ENCODE peak calls at places on chromosome 4, in eight cellular contexts. L is lung, C is esophagus squamous epithelium, Q is cardiac muscle cell, V is GM23248, N is mammary epithelial cell, W is OCI-LY7, S is spleen. F is an unnamed sample. For H3K4me1, the result is how much of the 10 kb centered on the place peaks cover.

GRCh38 chr4:15147709-15148651 is 145.7 kb downstream of the CPEB2 start:
- DNase-seq in V (peak), W (no peak), N (no peak), C (no peak), S (no peak), Q (peak), L (no peak), F (no peak)

GRCh38 chr4:137370206-137370633 is 162.1 kb downstream of the PCDH18 start:
- DNase-seq in Q (no peak), S (no peak), V (peak), W (no peak), N (peak), C (no peak), L (no peak), F (no peak)

GRCh38 chr4:169251291-169252235 is 19.2 kb downstream of the SH3RF1 start:
- DNase-seq in L (no peak), V (no peak), S (no peak), W (no peak), C (no peak), N (peak), Q (no peak), F (no peak)

GRCh38 chr4:18621186-18621585 is 599.6 kb upstream of the LCORL start:
- DNase-seq in C (no peak), S (no peak), L (no peak), Q (no peak), V (no peak), W (no peak), N (no peak), F (no peak)

GRCh38 chr4:73832651-73833237 is 3.7 kb upstream of the CXCL6 start:
- DNase-seq in S (no peak), W (no peak), N (peak), L (no peak), V (peak), Q (no peak), C (no peak), F (no peak)

GRCh38 chr4:5812506-5813229 is 80.2 kb downstream of the CRMP1 start:
- DNase-seq in Q (peak), L (no peak), S (peak), W (peak), N (peak), C (no peak), V (peak), F (peak)

GRCh38 chr4:151012376-151012775 is 2.7 kb downstream of the LRBA start:
- DNase-seq in Q (no peak), S (no peak), L (no peak), C (no peak), V (no peak), N (no peak), W (no peak), F (no peak)

GRCh38 chr4:174211611-174212044 is 71.8 kb downstream of the FBXO8 start:
- DNase-seq in Q (no peak), C (no peak), L (no peak), V (no peak), W (no peak), N (no peak), S (no peak), F (no peak)

GRCh38 chr4:118981839-118982381 is 93.3 kb downstream of the SYNPO2 start:
- DNase-seq in L (peak), C (no peak), V (peak), W (peak), Q (peak), S (no peak), N (peak), F (peak)

GRCh38 chr4:138216272-138216867 is 25.8 kb downstream of the SLC7A11 start:
- DNase-seq in V (no peak), L (no peak), C (no peak), W (no peak), N (no peak), Q (no peak), S (no peak), F (no peak)

GRCh38 chr4:186845137-186845842 is 121.6 kb upstream of the FAT1 start:
- DNase-seq in L (no peak), C (no peak), N (peak), V (peak), Q (no peak), W (no peak), S (no peak), F (no peak)

GRCh38 chr4:83251074-83251835 is 33.3 kb downstream of the COQ2 start:
- DNase-seq in W (no peak), V (no peak), C (no peak), L (no peak), N (no peak), Q (no peak), S (no peak), F (no peak)

GRCh38 chr4:186058253-186058979 is 10.5 kb upstream of the TLR3 start:
- DNase-seq in N (no peak), V (no peak), C (no peak), L (no peak), W (no peak), S (peak), Q (no peak), F (no peak)

GRCh38 chr4:120218981-120219380 is 152.3 kb upstream of the MAD2L1 start:
- DNase-seq in C (no peak), N (no peak), Q (no peak), S (no peak), W (no peak), L (no peak), V (peak), F (no peak)

GRCh38 chr4:114077610-114078009 is 98.2 kb upstream of the ARSJ start:
- DNase-seq in Q (no peak), S (no peak), V (peak), W (no peak), C (no peak), L (no peak), N (peak), F (no peak)

GRCh38 chr4:76504613-76505465 is 69.8 kb downstream of the SHROOM3 start:
- DNase-seq in L (no peak), Q (peak), C (no peak), S (no peak), W (peak), V (peak), N (peak), F (no peak)

GRCh38 chr4:90254357-90254756 is 127.2 kb downstream of the CCSER1 start:
- DNase-seq in W (no peak), S (no peak), N (no peak), L (no peak), V (no peak), C (no peak), Q (no peak), F (no peak)

GRCh38 chr4:68960294-68961163 is 8.9 kb upstream of the UGT2A3 start:
- DNase-seq in V (no peak), N (no peak), S (no peak), L (no peak), Q (no peak), C (no peak), W (no peak), F (no peak)

GRCh38 chr4:107258359-107258758 is 222.2 kb upstream of the DKK2 start:
- DNase-seq in Q (no peak), S (no peak), W (no peak), N (peak), V (peak), L (no peak), C (no peak), F (no peak)

GRCh38 chr4:122758033-122758432 is 25.5 kb downstream of the BBS12 start:
- DNase-seq in W (peak), C (no peak), S (no peak), Q (peak), L (no peak), N (no peak), V (peak), F (no peak)

GRCh38 chr4:93878566-93878965 is 50.0 kb downstream of the ATOH1 start:
- DNase-seq in Q (peak), N (no peak), V (no peak), C (no peak), S (no peak), W (no peak), L (no peak), F (no peak)

GRCh38 chr4:88725143-88725542 is 27.5 kb upstream of the NAP1L5 start:
- DNase-seq in W (no peak), C (no peak), V (no peak), Q (no peak), S (no peak), L (no peak), N (no peak), F (no peak)

GRCh38 chr4:116223059-116223732 is 862.2 kb downstream of the TRAM1L1 start:
- DNase-seq in N (no peak), L (no peak), C (no peak), W (no peak), S (no peak), Q (no peak), V (no peak), F (no peak)

GRCh38 chr4:180664766-180665368 is 1578.3 kb upstream of the TENM3 start:
- DNase-seq in Q (peak), S (no peak), C (no peak), W (peak), V (peak), L (peak), N (peak), F (peak)

GRCh38 chr4:2535386-2536192 is 858 bp upstream of the FAM193A start:
- DNase-seq in W (peak), Q (peak), S (peak), L (peak), N (no peak), V (peak), C (no peak), F (peak)

GRCh38 chr4:7507381-7507780 is 72.7 kb upstream of the PSAPL1 start:
- DNase-seq in N (no peak), Q (no peak), L (no peak), W (no peak), V (no peak), S (no peak), C (no peak), F (no peak)

GRCh38 chr4:52103314-52103713 is 52.2 kb downstream of the SPATA18 start:
- DNase-seq in L (no peak), N (peak), C (no peak), V (peak), Q (peak), W (no peak), S (no peak), F (no peak)

GRCh38 chr4:62431513-62431912 is 1231.4 kb downstream of the ADGRL3 start:
- DNase-seq in L (no peak), V (no peak), C (no peak), W (no peak), N (peak), S (no peak), Q (no peak), F (no peak)

GRCh38 chr4:91058345-91058744 is 931.2 kb downstream of the CCSER1 start:
- DNase-seq in S (no peak), W (no peak), C (no peak), Q (no peak), V (no peak), N (peak), L (no peak), F (no peak)

GRCh38 chr4:84493092-84493850 is 5.8 kb downstream of the NKX6-1 start:
- DNase-seq in Q (peak), V (peak), N (no peak), C (no peak), W (no peak), S (no peak), L (no peak), F (no peak)

GRCh38 chr4:152385551-152385950 is 150.3 kb downstream of the FBXW7 start:
- DNase-seq in S (no peak), C (no peak), L (no peak), W (peak), N (no peak), V (peak), Q (no peak), F (no peak)

GRCh38 chr4:154622598-154622997 is 10.1 kb upstream of the FGG start:
- DNase-seq in V (peak), S (no peak), L (no peak), Q (peak), C (no peak), N (peak), W (peak), F (peak)

GRCh38 chr4:104395219-104395618 is 99.5 kb downstream of the CXXC4 start:
- DNase-seq in Q (no peak), V (no peak), L (no peak), S (no peak), N (no peak), C (no peak), W (no peak), F (no peak)

GRCh38 chr4:25860586-25861421 is 2.0 kb downstream of the SEL1L3 start:
- DNase-seq in Q (no peak), S (peak), V (peak), C (peak), W (peak), L (peak), N (no peak), F (peak)

GRCh38 chr4:60562353-60562752 is 637.8 kb upstream of the ADGRL3 start:
- DNase-seq in Q (no peak), V (no peak), C (no peak), L (no peak), W (no peak), N (no peak), S (no peak), F (no peak)

GRCh38 chr4:110515676-110516075 is 39.7 kb downstream of the ENPEP start:
- DNase-seq in C (no peak), S (no peak), N (peak), Q (no peak), L (no peak), W (peak), V (no peak), F (no peak)

GRCh38 chr4:8343051-8343966 is 73.8 kb downstream of the HTRA3 start:
- DNase-seq in N (no peak), W (no peak), L (no peak), S (no peak), Q (no peak), V (no peak), C (no peak), F (no peak)

GRCh38 chr4:10353110-10353509 is 104.1 kb downstream of the ZNF518B start:
- DNase-seq in S (no peak), Q (no peak), W (no peak), N (no peak), V (no peak), L (no peak), C (no peak), F (no peak)

GRCh38 chr4:4862665-4863482 is 3.4 kb downstream of the MSX1 start:
- DNase-seq in W (no peak), S (peak), Q (no peak), V (no peak), L (no peak), N (no peak), C (no peak), F (no peak)

GRCh38 chr4:177441803-177442622 is at the start of gene AGA:
- DNase-seq in N (peak), S (peak), L (peak), C (peak), W (peak), Q (peak), V (peak), F (peak)

GRCh38 chr4:177442623-177443155 is 452 bp upstream of the AGA start:
- DNase-seq in Q (no peak), V (peak), W (peak), N (peak), L (no peak), C (no peak), S (no peak), F (no peak)

GRCh38 chr4:177446571-177446970 is 4.3 kb upstream of the AGA start:
- DNase-seq in S (no peak), V (no peak), W (no peak), N (no peak), Q (no peak), L (no peak), C (no peak), F (no peak)

GRCh38 chr4:177447417-177448004 is 5.3 kb upstream of the AGA start:
- DNase-seq in N (no peak), W (no peak), C (no peak), V (no peak), Q (no peak), S (no peak), L (no peak), F (no peak)

DNA sequence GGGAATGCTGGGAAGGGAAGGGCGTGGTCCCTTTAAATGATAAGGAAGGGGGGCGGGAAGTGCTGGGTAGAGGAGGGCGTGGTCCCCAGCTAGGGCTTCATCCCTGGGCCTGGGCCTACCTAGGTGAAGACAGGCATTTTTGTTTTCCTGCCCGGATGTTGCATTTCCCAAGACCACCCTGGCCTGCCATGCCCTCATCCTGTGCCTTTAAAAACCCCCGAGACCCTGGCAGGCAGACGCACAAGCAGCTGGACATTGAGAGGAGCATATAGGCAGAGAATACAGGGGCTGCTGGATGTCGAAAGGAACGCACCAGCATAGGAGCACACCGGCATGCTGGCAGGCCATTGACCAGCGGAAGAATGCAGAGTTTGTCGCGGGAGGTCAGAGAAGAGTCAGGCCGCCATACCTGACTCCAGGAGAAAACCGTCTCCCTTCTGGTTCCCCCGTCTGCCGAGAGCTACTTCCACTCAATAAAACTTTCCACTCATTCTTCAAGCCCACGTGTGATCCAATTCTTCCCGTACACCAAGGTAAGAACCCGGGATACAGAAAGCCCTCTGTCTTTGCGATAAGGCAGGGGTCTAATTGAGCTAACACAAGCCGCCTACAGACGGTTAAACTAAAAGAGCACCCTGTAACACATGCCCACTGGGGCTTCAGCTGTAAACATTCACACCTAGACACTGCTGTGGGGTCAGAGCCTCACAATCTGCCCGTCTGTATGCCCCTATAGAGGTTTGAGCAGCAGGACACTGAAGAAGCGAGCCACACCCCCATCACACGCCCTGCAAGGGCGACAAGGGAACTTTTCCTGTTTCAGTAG is 2.9 kb upstream of the AGA start:
- DNase-seq in W (no peak), C (no peak), Q (no peak), S (no peak), L (no peak), V (no peak), N (no peak), F (no peak)
- H3K4me3 ChIP-seq in W (no peak), C (no peak), Q (no peak), S (peak), L (no peak), V (no peak), N (no peak), F (no peak)

GRCh38 chr4:78414116-78414515 is 137.5 kb upstream of the ANXA3 start:
- DNase-seq in V (peak), C (no peak), N (no peak), L (no peak), S (no peak), W (no peak), Q (no peak), F (no peak)

DNA sequence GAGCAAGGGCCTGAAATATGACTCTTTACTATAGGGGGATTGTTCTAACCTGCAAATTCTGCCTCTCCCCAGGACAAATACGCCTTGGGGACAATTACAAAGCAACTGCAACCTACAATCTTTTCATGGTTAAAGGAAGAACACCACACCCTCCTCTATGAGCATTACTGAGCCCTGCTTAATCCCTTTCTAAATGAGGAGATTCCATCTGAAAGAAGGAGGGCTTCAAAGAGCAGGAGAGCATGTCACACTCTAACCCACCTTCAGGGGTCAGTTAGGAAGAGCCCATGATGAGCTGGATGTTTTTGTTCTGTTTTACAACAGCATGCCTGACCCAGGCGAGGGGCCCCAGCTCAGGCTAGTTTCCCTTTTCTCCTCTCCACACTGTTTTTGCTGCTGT is 134.0 kb upstream of the ANXA3 start:
- DNase-seq in Q (no peak), L (no peak), V (no peak), N (peak), S (no peak), C (no peak), W (no peak), F (no peak)
- H3K27ac ChIP-seq in Q (no peak), L (no peak), V (no peak), N (peak), S (no peak), C (no peak), W (no peak), F (no peak)

GRCh38 chr4:128388352-128388630 is 100.7 kb upstream of the PGRMC2 start:
- DNase-seq in L (no peak), N (peak), Q (no peak), C (no peak), W (no peak), S (no peak), V (peak), F (no peak)
- H3K4me1 ChIP-seq in L (under half), N (under half), Q (under half), C (under half), W (under half), S (under half), V (half or more), F (under half)

GRCh38 chr4:53680168-53680567 is 88.9 kb upstream of the LNX1 start:
- DNase-seq in C (no peak), W (no peak), S (no peak), Q (no peak), L (no peak), V (no peak), N (no peak), F (no peak)
- H3K4me3 ChIP-seq in C (no peak), W (no peak), S (no peak), Q (no peak), L (no peak), V (no peak), N (no peak), F (no peak)

DNA sequence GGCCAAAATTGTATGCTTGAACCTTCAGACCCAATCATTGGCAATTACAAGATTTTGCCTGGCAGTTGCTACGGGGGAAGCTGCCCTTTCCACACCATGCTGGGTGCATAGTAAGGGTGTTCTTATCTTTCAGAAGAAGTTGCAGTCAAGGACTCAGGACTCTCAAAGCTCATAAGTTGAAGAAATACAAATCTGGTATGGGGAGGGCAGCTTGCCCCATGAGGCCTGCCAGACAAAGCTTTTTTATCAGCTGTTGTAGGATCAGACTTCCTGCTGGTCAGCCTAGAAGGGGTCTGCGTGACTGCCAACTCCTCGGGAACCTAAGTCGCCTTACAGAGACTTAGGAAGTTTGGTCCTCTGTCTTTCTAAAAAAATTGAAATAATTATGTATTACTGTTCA is 174.9 kb upstream of the TECRL start:
- DNase-seq in V (no peak), W (no peak), L (no peak), N (no peak), S (no peak), Q (peak), C (no peak), F (no peak)
- H3K27ac ChIP-seq in V (no peak), W (no peak), L (no peak), N (no peak), S (no peak), Q (no peak), C (no peak), F (no peak)

GRCh38 chr4:785332-786073 is 40.4 kb downstream of the CPLX1 start:
- DNase-seq in N (no peak), V (peak), S (peak), L (no peak), W (no peak), C (no peak), Q (no peak), F (peak)
- H3K4me1 ChIP-seq in N (under half), V (under half), S (under half), L (under half), W (under half), C (under half), Q (under half), F (under half)

GRCh38 chr4:190019023-190019858 is 7.8 kb downstream of the FRG2 start:
- DNase-seq in W (no peak), L (no peak), Q (no peak), S (peak), N (no peak), V (peak), C (no peak), F (no peak)

GRCh38 chr4:190018201-190018920 is 8.7 kb downstream of the FRG2 start:
- DNase-seq in V (no peak), W (no peak), L (no peak), N (no peak), S (peak), Q (no peak), C (no peak), F (no peak)

GRCh38 chr4:190017357-190018200 is 9.5 kb downstream of the FRG2 start:
- DNase-seq in W (no peak), L (no peak), V (peak), N (no peak), S (peak), Q (no peak), C (no peak), F (no peak)

GRCh38 chr4:190016369-190017289 is 10.4 kb downstream of the FRG2 start:
- DNase-seq in V (no peak), N (no peak), S (peak), L (no peak), C (no peak), Q (no peak), W (no peak), F (no peak)

GRCh38 chr4:190020790-190021717 is 6.0 kb downstream of the FRG2 start:
- DNase-seq in C (no peak), L (peak), V (peak), Q (peak), N (peak), W (no peak), S (peak), F (peak)
- H3K4me3 ChIP-seq in C (peak), L (no peak), V (no peak), Q (no peak), N (peak), W (no peak), S (peak), F (no peak)

GRCh38 chr4:92090887-92091286 is 212.9 kb upstream of the GRID2 start:
- DNase-seq in N (no peak), Q (no peak), L (no peak), S (no peak), V (no peak), C (no peak), W (no peak), F (no peak)
- H3K27ac ChIP-seq in N (no peak), Q (no peak), L (no peak), S (no peak), V (no peak), C (no peak), W (no peak), F (no peak)